ENCODE peak calls at places on chromosomes 4 and X, in eight cellular contexts. H, B, D, R, O, C, V and S are unnamed samples.

GRCh38 chr4:26228883-26229282 is 91.9 kb upstream of the RBPJ start:
- DNase-seq in V (no peak), R (no peak), C (no peak), B (no peak), O (no peak), H (no peak), D (no peak), S (no peak)

GRCh38 chrX:57528670-57529255 is 63.0 kb upstream of the ZXDB start:
- DNase-seq in D (peak), C (no peak), B (no peak), H (peak), V (no peak), O (no peak), R (no peak), S (peak)

GRCh38 chr4:3241905-3242304 is 7.1 kb upstream of the MSANTD1 start:
- DNase-seq in V (no peak), B (no peak), C (no peak), D (peak), O (no peak), R (no peak), H (peak), S (no peak)

GRCh38 chr4:48290146-48290772 is 20.6 kb upstream of the TEC start:
- DNase-seq in V (peak), D (peak), R (no peak), O (peak), H (peak), B (no peak), C (no peak), S (no peak)

GRCh38 chrX:15245896-15246295 is 24.0 kb downstream of the ASB9 start:
- DNase-seq in R (no peak), D (peak), C (no peak), B (no peak), H (no peak), O (no peak), V (no peak), S (no peak)

GRCh38 chr4:23455482-23455881 is 434.4 kb downstream of the PPARGC1A start:
- DNase-seq in D (no peak), V (no peak), O (peak), B (no peak), C (no peak), R (no peak), H (no peak), S (no peak)

GRCh38 chr4:185819144-185819543 is 7.2 kb upstream of the SORBS2 start:
- DNase-seq in B (no peak), C (no peak), H (no peak), O (no peak), V (no peak), D (no peak), R (no peak), S (no peak)

GRCh38 chr4:142846105-142846728 is at the start of gene INPP4B:
- DNase-seq in B (peak), C (no peak), D (peak), O (no peak), H (peak), R (peak), V (peak), S (peak)

GRCh38 chr4:18689308-18689915 is 667.9 kb upstream of the LCORL start:
- DNase-seq in O (peak), V (peak), B (no peak), H (peak), R (no peak), D (peak), C (no peak), S (peak)

GRCh38 chr4:126268106-126268505 is 953.4 kb downstream of the FAT4 start:
- DNase-seq in H (peak), R (no peak), D (peak), B (no peak), O (no peak), C (no peak), V (no peak), S (no peak)

GRCh38 chr4:77843628-77844027 is 19.0 kb upstream of the MRPL1 start:
- DNase-seq in R (no peak), C (no peak), O (no peak), H (no peak), V (no peak), B (no peak), D (no peak), S (no peak)

GRCh38 chr4:154622598-154622997 is 10.1 kb upstream of the FGG start:
- DNase-seq in R (no peak), V (peak), H (peak), B (no peak), O (peak), D (peak), C (no peak), S (no peak)

GRCh38 chr4:162837679-162838078 is 329.0 kb downstream of the NAF1 start:
- DNase-seq in B (no peak), H (no peak), O (no peak), V (no peak), D (peak), R (no peak), C (no peak), S (no peak)

GRCh38 chr4:85603437-85604336 is 128.7 kb downstream of the ARHGAP24 start:
- DNase-seq in D (peak), C (no peak), H (no peak), O (no peak), B (peak), R (no peak), V (peak), S (peak)

GRCh38 chrX:68894513-68895338 is 65.9 kb downstream of the EFNB1 start:
- DNase-seq in D (peak), O (peak), V (peak), H (peak), R (peak), C (no peak), B (no peak), S (peak)

GRCh38 chr4:157443537-157443936 is 223.0 kb downstream of the GRIA2 start:
- DNase-seq in B (no peak), D (no peak), R (no peak), V (no peak), C (no peak), H (no peak), O (no peak), S (no peak)

GRCh38 chr4:141121101-141121500 is 12.2 kb downstream of the RNF150 start:
- DNase-seq in D (no peak), H (no peak), C (no peak), R (no peak), V (no peak), O (no peak), B (no peak), S (no peak)

GRCh38 chr4:110306363-110306762 is 107.9 kb upstream of the ELOVL6 start:
- DNase-seq in B (no peak), V (peak), D (peak), R (no peak), H (no peak), C (no peak), O (no peak), S (no peak)

GRCh38 chr4:149531861-149532260 is 283.8 kb downstream of the IQCM start:
- DNase-seq in O (peak), R (no peak), D (peak), B (no peak), C (no peak), V (no peak), H (no peak), S (no peak)

GRCh38 chr4:102543030-102543505 is 41.9 kb downstream of the NFKB1 start:
- DNase-seq in B (no peak), R (no peak), D (no peak), C (no peak), H (no peak), O (no peak), V (no peak), S (no peak)

GRCh38 chrX:134688839-134689238 is 30.6 kb upstream of the PLAC1 start:
- DNase-seq in B (no peak), R (no peak), D (peak), V (no peak), O (no peak), C (no peak), H (no peak), S (no peak)